ENCODE peak calls at places on chromosomes 1 and 21, in seven cellular contexts. S is MM.1S, G is H1, U is fibroblast of lung, K is OCI-LY7, Z is HepG2, T is H9. Q is an unnamed sample.
A peak's percentile ranks its signal among the peaks of the same experiment; 100 is the strongest.

GRCh38 chr1:63679076-63679475 is 85.9 kb downstream of the PGM1 start:
- DNase-seq in T (no peak), U (no peak), G (no peak), Z (no peak), K (no peak), S (no peak), Q (no peak)

GRCh38 chr1:109050228-109050995 is 8.5 kb upstream of the WDR47 start:
- DNase-seq in S (no peak), U (no peak), K (no peak), Z (peak; percentile 24), T (no peak), G (no peak), Q (peak; percentile 93)

GRCh38 chr1:92329356-92330129 is 30.7 kb downstream of the RPAP2 start:
- DNase-seq in G (no peak), T (no peak), U (peak; percentile 13), Z (no peak), S (no peak), K (no peak), Q (peak; percentile 95)

GRCh38 chr1:214303538-214303937 is 22.6 kb downstream of the SMYD2 start:
- DNase-seq in K (no peak), Z (no peak), U (peak; percentile 26), S (no peak), T (no peak), G (no peak), Q (no peak)

GRCh38 chr1:165632152-165632469 is 1.1 kb downstream of the MGST3 start:
- DNase-seq in U (no peak), G (no peak), T (peak; percentile 48), Z (no peak), S (no peak), K (no peak), Q (no peak)

GRCh38 chr1:233621923-233622322 is 8.0 kb downstream of the KCNK1 start:
- DNase-seq in G (no peak), K (no peak), U (no peak), Z (no peak), S (no peak), T (no peak), Q (no peak)

GRCh38 chr1:165443539-165444289 is 1.2 kb downstream of the RXRG start:
- DNase-seq in Z (no peak), K (no peak), U (no peak), S (no peak), T (peak; percentile 49), G (peak; percentile 53), Q (no peak)

GRCh38 chr1:235708390-235708962 is 58.9 kb upstream of the GNG4 start:
- DNase-seq in Z (peak; percentile 2), S (no peak), U (no peak), K (no peak), T (no peak), G (no peak), Q (peak; percentile 95)

GRCh38 chr1:246113555-246114095 is 393.5 kb downstream of the SMYD3 start:
- DNase-seq in S (no peak), T (no peak), K (no peak), G (no peak), U (no peak), Z (no peak), Q (no peak)

GRCh38 chr1:20059847-20060246 is 10.1 kb upstream of the PLA2G5 start:
- DNase-seq in Z (no peak), K (peak; percentile 48), T (no peak), S (no peak), U (no peak), G (peak; percentile 10), Q (no peak)

GRCh38 chr1:236280438-236281285 is 1.1 kb downstream of the ERO1B start:
- DNase-seq in U (no peak), K (peak; percentile 66), Z (no peak), S (peak; percentile 49), T (peak; percentile 31), G (peak; percentile 60), Q (peak; percentile 5)

GRCh38 chr21:42724226-42724920 is 71.0 kb downstream of the PDE9A start:
- DNase-seq in U (peak; percentile 91), K (no peak), Z (peak; percentile 91), S (no peak), G (no peak), T (no peak), Q (peak; percentile 82)

GRCh38 chr1:112439592-112439991 is 43.6 kb downstream of the CTTNBP2NL start:
- DNase-seq in S (no peak), K (no peak), Z (no peak), U (no peak), T (no peak), G (no peak), Q (no peak)

GRCh38 chr1:114341886-114342285 is 169.1 kb downstream of the TRIM33 start:
- DNase-seq in S (no peak), U (no peak), T (no peak), K (no peak), Z (no peak), G (peak; percentile 13), Q (no peak)

DNA sequence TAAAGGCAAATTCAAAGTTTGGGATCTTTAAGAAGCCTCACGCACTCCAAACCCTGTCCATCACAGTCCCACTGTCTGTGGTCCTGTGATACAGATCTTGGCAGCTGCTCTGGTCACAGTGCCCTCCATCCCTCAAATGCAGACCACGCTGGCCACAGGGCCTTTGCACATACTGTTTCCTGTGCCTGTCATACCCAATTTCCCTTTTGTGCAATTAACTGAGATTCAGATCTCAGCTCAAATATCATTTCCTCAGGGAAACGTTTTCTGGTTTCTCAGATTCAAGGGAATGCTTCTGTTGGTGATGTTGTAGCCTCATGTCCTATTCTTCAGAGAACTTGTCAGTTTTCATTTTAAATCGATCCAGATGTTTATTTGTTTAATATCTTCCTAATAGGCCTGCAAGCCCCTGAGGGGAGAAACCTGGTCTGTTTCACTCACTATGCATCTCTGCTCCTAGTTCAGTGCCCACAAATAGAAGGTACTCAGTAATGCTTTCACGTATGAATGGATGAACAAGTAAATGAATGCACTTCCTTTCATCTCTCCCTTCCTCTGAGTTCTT is 24.2 kb upstream of the GRIK3 start:
- DNase-seq in U (no peak), G (no peak), S (no peak), K (no peak), Z (no peak), T (no peak), Q (no peak)
- H3K79me2 ChIP-seq in U (no peaks in the 10 kb centered on the region), G (no peaks in the 10 kb centered on the region), S (no peaks in the 10 kb centered on the region), K (no peaks in the 10 kb centered on the region), Z (no peaks in the 10 kb centered on the region), T (no peaks in the 10 kb centered on the region), Q (no peaks in the 10 kb centered on the region)

GRCh38 chr1:115672224-115673009 is 30.6 kb downstream of the VANGL1 start:
- DNase-seq in G (no peak), U (no peak), S (no peak), K (no peak), T (no peak), Z (no peak), Q (no peak)
- H3K4me1 ChIP-seq in G (peaks cover 2% of the 10 kb centered on the region), U (peaks cover 15% of the 10 kb centered on the region), S (peaks cover 3% of the 10 kb centered on the region), K (no peaks in the 10 kb centered on the region), T (no peaks in the 10 kb centered on the region), Z (peaks cover 19% of the 10 kb centered on the region), Q (peaks cover 30% of the 10 kb centered on the region)

GRCh38 chr1:54266195-54266594 is 66.2 kb downstream of the MRPL37 start:
- DNase-seq in Z (no peak), U (no peak), G (no peak), S (no peak), K (no peak), T (no peak), Q (no peak)

GRCh38 chr1:54267815-54268551 is 68.0 kb downstream of the MRPL37 start:
- DNase-seq in T (no peak), G (no peak), S (no peak), U (no peak), Z (no peak), K (no peak), Q (no peak)

GRCh38 chr1:54265126-54265525 is 65.2 kb downstream of the MRPL37 start:
- DNase-seq in K (no peak), T (no peak), G (no peak), Z (no peak), S (no peak), U (no peak), Q (no peak)

GRCh38 chr1:54263601-54264226 is 63.7 kb downstream of the MRPL37 start:
- DNase-seq in S (peak; percentile 26), G (no peak), T (no peak), K (no peak), Z (no peak), U (no peak), Q (no peak)

DNA sequence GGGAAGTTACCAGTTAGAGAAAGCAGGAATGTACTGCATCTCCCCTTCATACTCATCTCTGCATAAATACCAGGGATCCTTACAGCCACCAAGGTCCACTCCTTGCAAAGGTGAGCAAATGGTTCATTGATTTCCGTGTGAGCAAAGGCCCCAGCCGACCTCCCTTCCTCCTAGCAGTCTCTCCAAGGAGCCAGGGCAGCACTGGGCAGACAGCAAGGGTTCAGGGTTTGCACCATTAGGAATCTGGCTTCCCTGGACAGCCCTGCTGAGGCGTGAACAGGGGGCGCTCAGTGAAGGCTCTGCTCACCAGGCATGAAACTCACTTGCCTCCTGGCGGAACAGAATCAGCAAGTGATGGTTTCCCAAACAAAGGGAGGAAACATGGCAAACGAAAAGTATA is 65.7 kb downstream of the MRPL37 start:
- DNase-seq in Z (no peak), U (no peak), K (no peak), S (no peak), T (no peak), G (no peak), Q (no peak)
- H3K79me2 ChIP-seq in Z (no peaks in the 10 kb centered on the region), U (no peaks in the 10 kb centered on the region), K (no peaks in the 10 kb centered on the region), S (no peaks in the 10 kb centered on the region), T (no peaks in the 10 kb centered on the region), G (peaks cover 82% of the 10 kb centered on the region), Q (no peaks in the 10 kb centered on the region)

GRCh38 chr1:184310157-184310819 is 76.5 kb upstream of the C1orf21 start:
- DNase-seq in U (no peak), Z (no peak), T (no peak), K (no peak), G (no peak), S (no peak), Q (no peak)
- H3K4me1 ChIP-seq in U (no peaks in the 10 kb centered on the region), Z (no peaks in the 10 kb centered on the region), T (no peaks in the 10 kb centered on the region), K (no peaks in the 10 kb centered on the region), G (no peaks in the 10 kb centered on the region), S (no peaks in the 10 kb centered on the region), Q (no peaks in the 10 kb centered on the region)

GRCh38 chr1:231028676-231029075 is 11.4 kb downstream of the FAM89A start:
- DNase-seq in T (peak; percentile 47), G (no peak), Z (no peak), K (no peak), U (no peak), S (no peak), Q (no peak)

GRCh38 chr1:231026576-231026975 is 13.5 kb downstream of the FAM89A start:
- DNase-seq in K (no peak), Z (no peak), G (no peak), S (no peak), T (no peak), U (no peak), Q (no peak)

GRCh38 chr1:231029841-231030240 is 10.2 kb downstream of the FAM89A start:
- DNase-seq in U (no peak), G (no peak), K (no peak), T (no peak), Z (no peak), S (no peak), Q (no peak)

GRCh38 chr1:231027971-231028370 is 12.1 kb downstream of the FAM89A start:
- DNase-seq in U (no peak), Z (no peak), T (no peak), S (no peak), K (no peak), G (no peak), Q (no peak)

GRCh38 chr1:231027136-231027925 is 12.7 kb downstream of the FAM89A start:
- DNase-seq in U (no peak), S (no peak), T (no peak), K (no peak), G (no peak), Z (peak; percentile 33), Q (no peak)
- H3K79me2 ChIP-seq in U (no peaks in the 10 kb centered on the region), S (no peaks in the 10 kb centered on the region), T (no peaks in the 10 kb centered on the region), K (no peaks in the 10 kb centered on the region), G (no peaks in the 10 kb centered on the region), Z (no peaks in the 10 kb centered on the region), Q (peaks cover 17% of the 10 kb centered on the region)

GRCh38 chr1:156657971-156658319 is 16.0 kb downstream of the BCAN start:
- DNase-seq in T (no peak), G (no peak), Z (no peak), K (no peak), S (peak; percentile 37), U (no peak), Q (no peak)
- H3K4me1 ChIP-seq in T (peaks cover 6% of the 10 kb centered on the region), G (peaks cover 18% of the 10 kb centered on the region), Z (peaks cover 60% of the 10 kb centered on the region), K (peaks cover 40% of the 10 kb centered on the region), S (peaks cover 36% of the 10 kb centered on the region), U (peaks cover 31% of the 10 kb centered on the region), Q (peaks cover 41% of the 10 kb centered on the region)

Q was measured in mammary epithelial cell.